ENCODE peak calls at places on chromosomes 16 and 17, in seven cellular contexts. One of them, this sample, is unnamed.

GRCh38 chr16:71626018-71626857 is at the start of gene MARVELD3:
- DNase-seq in tibial artery: peak; percentile 64
- DNase-seq in kidney epithelial cell: no peak
- DNase-seq in testis: peak; percentile 43
- DNase-seq in cardiac muscle cell: no peak
- DNase-seq in body of pancreas: peak; percentile 94
- DNase-seq in BJ: no peak
- DNase-seq in this sample: no peak

GRCh38 chr17:38868095-38868967 is 1.5 kb upstream of the LASP1 start:
- DNase-seq in testis: peak; percentile 35
- DNase-seq in body of pancreas: peak; percentile 56
- DNase-seq in cardiac muscle cell: peak; percentile 80
- DNase-seq in tibial artery: peak; percentile 88
- DNase-seq in BJ: no peak
- DNase-seq in kidney epithelial cell: no peak
- DNase-seq in this sample: no peak

GRCh38 chr17:32783602-32784001 is 93.3 kb downstream of the MYO1D start:
- DNase-seq in testis: no peak
- DNase-seq in body of pancreas: peak; percentile 21
- DNase-seq in tibial artery: no peak
- DNase-seq in cardiac muscle cell: peak; percentile 76
- DNase-seq in BJ: no peak
- DNase-seq in kidney epithelial cell: peak; percentile 23
- DNase-seq in this sample: no peak

GRCh38 chr17:48517478-48517877 is 13.3 kb downstream of the HOXB1 start:
- DNase-seq in kidney epithelial cell: no peak
- DNase-seq in cardiac muscle cell: no peak
- DNase-seq in body of pancreas: no peak
- DNase-seq in BJ: no peak
- DNase-seq in testis: no peak
- DNase-seq in tibial artery: no peak
- DNase-seq in this sample: no peak

GRCh38 chr16:89581045-89581695 is 5.6 kb downstream of the CPNE7 start:
- DNase-seq in tibial artery: no peak
- DNase-seq in BJ: peak; percentile 88
- DNase-seq in body of pancreas: no peak
- DNase-seq in cardiac muscle cell: peak; percentile 97
- DNase-seq in testis: no peak
- DNase-seq in kidney epithelial cell: peak; percentile 90
- DNase-seq in this sample: peak; percentile 96

GRCh38 chr17:15412606-15413005 is 54.8 kb downstream of the CDRT4 start:
- DNase-seq in kidney epithelial cell: no peak
- DNase-seq in cardiac muscle cell: no peak
- DNase-seq in BJ: no peak
- DNase-seq in testis: no peak
- DNase-seq in body of pancreas: no peak
- DNase-seq in tibial artery: no peak
- DNase-seq in this sample: no peak

GRCh38 chr16:31010539-31010938 is at the start of gene STX1B:
- DNase-seq in tibial artery: no peak
- DNase-seq in testis: peak; percentile 48
- DNase-seq in cardiac muscle cell: peak; percentile 31
- DNase-seq in body of pancreas: no peak
- DNase-seq in kidney epithelial cell: no peak
- DNase-seq in BJ: no peak
- DNase-seq in this sample: no peak

GRCh38 chr17:30236807-30237206 is 1.3 kb upstream of the SLC6A4 start:
- DNase-seq in cardiac muscle cell: peak; percentile 49
- DNase-seq in testis: peak; percentile 59
- DNase-seq in body of pancreas: peak; percentile 63
- DNase-seq in BJ: no peak
- DNase-seq in tibial artery: no peak
- DNase-seq in kidney epithelial cell: no peak
- DNase-seq in this sample: no peak

DNA sequence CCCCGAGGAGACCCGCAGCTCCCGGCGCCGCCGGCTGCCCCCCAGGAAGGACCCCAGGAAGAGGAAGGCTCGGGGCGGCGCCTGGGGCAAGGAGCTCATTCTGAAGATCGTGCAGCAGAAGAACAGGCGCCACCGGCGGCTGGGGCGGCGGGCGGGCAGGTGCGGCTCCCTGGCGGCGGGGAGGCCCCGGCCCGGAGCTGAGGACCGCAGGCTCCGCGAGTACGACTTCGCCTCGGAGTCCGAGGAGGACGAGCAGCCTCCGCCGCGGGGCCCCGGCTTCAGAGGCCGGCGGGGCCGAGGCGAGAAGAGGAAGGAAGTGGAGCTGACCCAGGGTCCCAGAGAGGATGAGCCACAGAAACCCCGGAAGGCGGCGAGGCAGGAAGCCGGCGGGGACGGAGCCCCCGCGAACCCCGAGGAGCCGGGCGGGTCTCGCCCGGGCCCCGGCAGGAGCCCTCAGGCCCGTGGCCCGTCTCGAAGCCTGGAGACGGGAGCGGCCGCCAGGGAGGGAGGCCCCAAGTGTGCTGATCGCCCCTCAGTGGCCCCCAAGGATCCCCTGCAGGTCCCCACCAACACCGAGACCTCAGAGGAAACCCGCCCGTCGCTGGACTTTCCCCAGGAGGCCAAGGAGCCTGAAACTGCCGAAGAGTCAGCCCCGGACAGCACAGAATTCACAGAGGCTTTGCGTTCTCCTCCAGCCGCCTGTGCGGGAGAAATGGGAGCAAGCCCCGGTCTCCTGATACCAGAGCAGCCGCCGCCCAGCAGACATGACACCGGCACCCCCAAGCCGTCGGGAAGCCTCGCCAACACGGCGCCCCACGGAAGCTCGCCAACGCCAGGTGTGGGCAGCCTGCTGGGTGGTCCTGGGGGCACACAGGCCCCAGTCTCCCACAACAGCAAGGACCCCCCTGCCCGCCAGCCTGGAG is 22.3 kb upstream of the ZFPM1 start:
- DNase-seq in cardiac muscle cell: peak; percentile 42
- DNase-seq in body of pancreas: no peak
- DNase-seq in testis: no peak
- DNase-seq in tibial artery: no peak
- DNase-seq in BJ: no peak
- DNase-seq in kidney epithelial cell: no peak
- DNase-seq in this sample: no peak
- H3K4me3 ChIP-seq in cardiac muscle cell: no peak overlapping the region
- H3K4me3 ChIP-seq in body of pancreas: no peak overlapping the region
- H3K4me3 ChIP-seq in testis: peak overlapping the region; percentile 44
- H3K4me3 ChIP-seq in tibial artery: peak overlapping the region; percentile 34
- H3K4me3 ChIP-seq in BJ: no peak overlapping the region
- H3K4me3 ChIP-seq in kidney epithelial cell: peak overlapping the region; percentile 33
- H3K4me3 ChIP-seq in this sample: peak overlapping the region; percentile 37

DNA sequence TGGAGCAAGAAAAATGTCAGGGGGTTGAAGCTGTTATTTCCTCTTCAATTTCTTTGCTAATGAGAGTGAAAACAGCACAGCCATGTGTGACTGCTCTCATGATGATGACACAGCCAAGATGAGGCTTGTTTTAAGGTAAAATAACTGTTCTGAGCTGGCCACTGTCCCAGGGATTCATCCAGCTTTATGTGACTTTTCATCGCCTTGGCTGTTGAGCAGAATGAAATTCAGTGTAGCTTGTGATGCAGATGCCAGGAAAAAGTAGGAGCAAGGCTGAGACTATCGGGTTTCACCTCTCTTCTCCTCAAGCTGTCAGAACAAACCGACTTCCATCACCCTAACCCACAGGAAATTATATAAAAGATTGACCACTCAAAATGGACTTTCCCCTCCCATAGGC is 361.8 kb upstream of the CDH5 start:
- DNase-seq in tibial artery: no peak
- DNase-seq in kidney epithelial cell: no peak
- DNase-seq in BJ: no peak
- DNase-seq in cardiac muscle cell: peak; percentile 41
- DNase-seq in testis: no peak
- DNase-seq in body of pancreas: no peak
- DNase-seq in this sample: peak; percentile 55
- H3K4me3 ChIP-seq in tibial artery: no peak overlapping the region
- H3K4me3 ChIP-seq in kidney epithelial cell: no peak overlapping the region
- H3K4me3 ChIP-seq in BJ: no peak overlapping the region
- H3K4me3 ChIP-seq in cardiac muscle cell: no peak overlapping the region
- H3K4me3 ChIP-seq in testis: no peak overlapping the region
- H3K4me3 ChIP-seq in body of pancreas: no peak overlapping the region
- H3K4me3 ChIP-seq in this sample: no peak overlapping the region

GRCh38 chr16:27240948-27241531 is 27.5 kb downstream of the NSMCE1 start:
- DNase-seq in BJ: peak; percentile 37
- DNase-seq in body of pancreas: no peak
- DNase-seq in cardiac muscle cell: peak; percentile 55
- DNase-seq in testis: peak; percentile 15
- DNase-seq in tibial artery: peak; percentile 69
- DNase-seq in kidney epithelial cell: no peak
- DNase-seq in this sample: peak; percentile 57
- H3K4me3 ChIP-seq in BJ: no peak overlapping the region
- H3K4me3 ChIP-seq in body of pancreas: no peak overlapping the region
- H3K4me3 ChIP-seq in cardiac muscle cell: no peak overlapping the region
- H3K4me3 ChIP-seq in testis: no peak overlapping the region
- H3K4me3 ChIP-seq in tibial artery: no peak overlapping the region
- H3K4me3 ChIP-seq in kidney epithelial cell: no peak overlapping the region
- H3K4me3 ChIP-seq in this sample: no peak overlapping the region

GRCh38 chr16:11783319-11784047 is 13.6 kb downstream of the ZC3H7A start:
- DNase-seq in BJ: no peak
- DNase-seq in testis: no peak
- DNase-seq in tibial artery: no peak
- DNase-seq in body of pancreas: no peak
- DNase-seq in kidney epithelial cell: no peak
- DNase-seq in cardiac muscle cell: peak; percentile 67
- DNase-seq in this sample: no peak
- H3K4me3 ChIP-seq in BJ: peak overlapping the region; percentile 6
- H3K4me3 ChIP-seq in testis: no peak overlapping the region
- H3K4me3 ChIP-seq in tibial artery: peak overlapping the region; percentile 15
- H3K4me3 ChIP-seq in body of pancreas: no peak overlapping the region
- H3K4me3 ChIP-seq in kidney epithelial cell: no peak overlapping the region
- H3K4me3 ChIP-seq in cardiac muscle cell: no peak overlapping the region
- H3K4me3 ChIP-seq in this sample: peak overlapping the region; percentile 22

DNA sequence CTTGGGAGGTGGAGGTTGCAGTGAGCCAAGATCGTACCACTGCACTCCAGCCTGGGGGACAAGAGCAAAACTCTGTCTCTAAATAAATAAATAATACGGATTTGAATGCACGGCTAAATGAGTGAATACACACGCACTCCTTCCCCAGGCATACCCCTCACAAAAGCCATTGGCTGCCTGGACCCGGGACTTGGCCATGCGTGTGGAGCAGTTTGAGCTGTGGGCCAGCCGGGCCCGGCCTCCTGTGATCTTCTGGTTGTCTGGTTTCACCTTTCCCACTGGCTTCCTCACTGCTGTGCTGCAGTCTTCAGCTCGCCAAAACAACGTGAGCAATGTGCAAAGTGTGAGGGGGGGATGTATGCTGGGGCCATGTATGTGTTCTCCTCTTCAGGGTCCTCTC is 1.6 kb upstream of the KDM6B start:
- DNase-seq in cardiac muscle cell: no peak
- DNase-seq in BJ: no peak
- DNase-seq in tibial artery: no peak
- DNase-seq in kidney epithelial cell: no peak
- DNase-seq in body of pancreas: no peak
- DNase-seq in testis: no peak
- DNase-seq in this sample: no peak
- H3K4me3 ChIP-seq in cardiac muscle cell: no peak overlapping the region
- H3K4me3 ChIP-seq in BJ: no peak overlapping the region
- H3K4me3 ChIP-seq in tibial artery: no peak overlapping the region
- H3K4me3 ChIP-seq in kidney epithelial cell: no peak overlapping the region
- H3K4me3 ChIP-seq in body of pancreas: no peak overlapping the region
- H3K4me3 ChIP-seq in testis: no peak overlapping the region
- H3K4me3 ChIP-seq in this sample: no peak overlapping the region

GRCh38 chr17:44903012-44903685 is 3.9 kb upstream of the EFTUD2 start:
- DNase-seq in body of pancreas: no peak
- DNase-seq in tibial artery: peak; percentile 48
- DNase-seq in testis: no peak
- DNase-seq in BJ: no peak
- DNase-seq in cardiac muscle cell: no peak
- DNase-seq in kidney epithelial cell: no peak
- DNase-seq in this sample: no peak

GRCh38 chr17:44902135-44902760 is 3.0 kb upstream of the EFTUD2 start:
- DNase-seq in body of pancreas: no peak
- DNase-seq in tibial artery: peak; percentile 48
- DNase-seq in testis: no peak
- DNase-seq in cardiac muscle cell: no peak
- DNase-seq in BJ: no peak
- DNase-seq in kidney epithelial cell: no peak
- DNase-seq in this sample: no peak

GRCh38 chr17:44900894-44901293 is 1.6 kb upstream of the EFTUD2 start:
- DNase-seq in testis: peak; percentile 72
- DNase-seq in cardiac muscle cell: peak; percentile 95
- DNase-seq in BJ: no peak
- DNase-seq in body of pancreas: no peak
- DNase-seq in kidney epithelial cell: no peak
- DNase-seq in tibial artery: peak; percentile 60
- DNase-seq in this sample: peak; percentile 82

GRCh38 chr17:44899074-44899782 is at the start of gene EFTUD2:
- DNase-seq in BJ: no peak
- DNase-seq in testis: peak; percentile 94
- DNase-seq in tibial artery: peak; percentile 93
- DNase-seq in kidney epithelial cell: peak; percentile 53
- DNase-seq in body of pancreas: peak; percentile 94
- DNase-seq in cardiac muscle cell: peak; percentile 93
- DNase-seq in this sample: peak; percentile 66

DNA sequence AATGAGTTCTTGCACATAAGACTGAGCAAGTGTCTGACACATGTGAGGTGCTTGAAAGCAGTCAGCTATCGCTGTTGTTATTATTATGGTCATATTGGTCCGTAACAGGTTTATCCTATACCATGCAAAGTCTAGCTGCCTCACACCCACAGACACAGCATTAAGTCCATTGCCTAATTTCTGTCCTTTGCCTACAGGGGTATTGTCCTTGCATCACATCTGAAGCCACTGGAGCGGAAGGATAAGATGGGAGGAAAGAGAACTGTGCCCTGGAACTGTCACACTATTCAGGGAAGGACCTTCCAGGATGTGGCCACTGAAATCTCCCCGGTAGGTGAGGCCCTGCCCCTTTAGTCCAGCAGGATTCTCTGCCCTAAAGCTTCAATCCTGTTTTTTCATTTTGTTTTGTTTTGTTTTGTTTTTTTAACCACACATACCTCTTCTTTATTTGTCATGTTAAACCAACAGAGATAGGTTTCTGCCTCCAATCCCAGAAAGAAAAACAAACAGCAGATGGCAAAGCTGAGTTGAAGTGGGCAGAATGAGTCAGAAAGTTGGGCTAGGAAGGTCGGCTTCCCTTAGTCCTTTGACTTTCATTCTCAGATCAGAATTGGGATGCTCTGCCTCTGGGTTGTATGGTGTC is 2.2 kb upstream of the EFTUD2 start:
- DNase-seq in BJ: no peak
- DNase-seq in body of pancreas: no peak
- DNase-seq in kidney epithelial cell: no peak
- DNase-seq in tibial artery: peak; percentile 7
- DNase-seq in testis: no peak
- DNase-seq in cardiac muscle cell: peak; percentile 58
- DNase-seq in this sample: peak; percentile 31
- H3K4me3 ChIP-seq in BJ: no peak overlapping the region
- H3K4me3 ChIP-seq in body of pancreas: no peak overlapping the region
- H3K4me3 ChIP-seq in kidney epithelial cell: no peak overlapping the region
- H3K4me3 ChIP-seq in tibial artery: no peak overlapping the region
- H3K4me3 ChIP-seq in testis: no peak overlapping the region
- H3K4me3 ChIP-seq in cardiac muscle cell: no peak overlapping the region
- H3K4me3 ChIP-seq in this sample: no peak overlapping the region